ENCODE peak calls at places on chromosomes 2 and 18, in nine cellular contexts. T is GM10248; C is tibial artery; I is astrocyte of the hippocampus; Q is mammary epithelial cell; G is NCI-H2081; F is AG08396; R is stimulated activated CD8-positive, alpha-beta memory T cell treated with anti-CD3 and anti-CD28 coated beads, Interleukin-15, amount 100 ng/mL, for 4 hours; W is T-helper 22 cell. P is an unnamed sample.

GRCh38 chr18:24600076-24600654 is 139.7 kb downstream of the HRH4 start:
- DNase-seq in Q (peak), R (no peak), T (peak), G (peak), W (no peak), I (peak), C (no peak), F (peak), P (peak)

GRCh38 chr2:219642064-219642444 is 14.6 kb downstream of the SLC4A3 start:
- DNase-seq in Q (no peak), T (no peak), F (no peak), C (no peak), I (no peak), W (no peak), G (no peak), R (no peak), P (no peak)

GRCh38 chr2:199461455-199462166 is 3.9 kb upstream of the SATB2 start:
- DNase-seq in I (peak), R (no peak), F (no peak), T (no peak), G (no peak), C (no peak), W (no peak), Q (no peak), P (peak)

GRCh38 chr2:147100406-147101035 is 744.3 kb upstream of the ACVR2A start:
- DNase-seq in T (no peak), R (no peak), G (no peak), C (no peak), W (no peak), F (no peak), I (peak), Q (peak), P (no peak)

GRCh38 chr2:191391171-191391570 is 146.0 kb downstream of the MYO1B start:
- DNase-seq in W (no peak), T (no peak), F (no peak), Q (no peak), R (no peak), G (no peak), I (no peak), C (no peak), P (no peak)

GRCh38 chr18:53947092-53947640 is 277.3 kb downstream of the MBD2 start:
- DNase-seq in C (no peak), I (peak), G (no peak), F (no peak), T (no peak), W (no peak), Q (no peak), R (no peak), P (no peak)

GRCh38 chr2:223590964-223591363 is 11.2 kb downstream of the SCG2 start:
- DNase-seq in C (no peak), F (no peak), R (no peak), T (no peak), G (no peak), W (no peak), Q (peak), I (no peak), P (no peak)

GRCh38 chr2:74457549-74458131 is 598 bp upstream of the WBP1 start:
- DNase-seq in I (peak), T (peak), F (no peak), Q (peak), C (peak), R (peak), W (peak), G (peak), P (peak)

GRCh38 chr18:9643549-9643948 is 29.2 kb upstream of the PPP4R1 start:
- DNase-seq in C (no peak), I (peak), T (no peak), G (no peak), Q (peak), W (no peak), F (peak), R (no peak), P (peak)

GRCh38 chr2:216644846-216645635 is 11.8 kb downstream of the IGFBP2 start:
- DNase-seq in F (no peak), G (no peak), W (no peak), C (no peak), T (no peak), R (no peak), I (no peak), Q (no peak), P (peak)

GRCh38 chr18:76412010-76412817 is 82.8 kb downstream of the ZNF516 start:
- DNase-seq in W (no peak), Q (no peak), R (no peak), F (peak), T (no peak), G (no peak), C (no peak), I (peak), P (peak)

GRCh38 chr2:174615951-174616436 is 18.4 kb upstream of the WIPF1 start:
- DNase-seq in R (no peak), T (no peak), C (peak), I (peak), F (no peak), Q (peak), G (no peak), W (no peak), P (no peak)

GRCh38 chr2:77028032-77028600 is 494.1 kb downstream of the LRRTM4 start:
- DNase-seq in F (no peak), Q (no peak), W (no peak), R (no peak), C (no peak), G (no peak), T (no peak), I (peak), P (no peak)

GRCh38 chr2:199583676-199584075 is 125.9 kb upstream of the SATB2 start:
- DNase-seq in F (no peak), T (no peak), I (no peak), R (no peak), C (no peak), G (no peak), Q (no peak), W (no peak), P (no peak)

GRCh38 chr18:22066083-22066485 is 103.3 kb upstream of the GATA6 start:
- DNase-seq in R (no peak), Q (no peak), I (no peak), W (no peak), C (no peak), T (no peak), F (no peak), G (no peak), P (peak)

GRCh38 chr2:138814123-138814883 is 34.1 kb upstream of the NXPH2 start:
- DNase-seq in F (no peak), G (peak), R (no peak), W (no peak), Q (no peak), I (no peak), C (no peak), T (no peak), P (no peak)

GRCh38 chr18:59448546-59448945 is 89.5 kb upstream of the LMAN1 start:
- DNase-seq in F (no peak), G (no peak), C (no peak), I (no peak), R (no peak), T (no peak), Q (peak), W (no peak), P (no peak)

GRCh38 chr2:160283675-160284074 is 83.6 kb upstream of the ITGB6 start:
- DNase-seq in R (no peak), G (no peak), Q (no peak), W (no peak), I (no peak), C (no peak), F (no peak), T (no peak), P (no peak)

GRCh38 chr18:58668897-58669296 is 2.4 kb upstream of the MALT1 start:
- DNase-seq in R (no peak), C (no peak), I (no peak), F (no peak), W (no peak), T (no peak), G (no peak), Q (peak), P (no peak)

GRCh38 chr2:173874899-173875247 is 90.3 kb downstream of the SP3 start:
- DNase-seq in R (no peak), W (no peak), C (no peak), F (no peak), T (no peak), I (no peak), Q (no peak), G (no peak), P (peak)

GRCh38 chr18:3726241-3726951 is 276.4 kb downstream of the TGIF1 start:
- DNase-seq in G (peak), Q (no peak), F (no peak), C (no peak), R (no peak), T (no peak), I (no peak), W (no peak), P (no peak)